ENCODE peak calls at places on chromosomes 2 and 18, in ten cellular contexts. R is T-helper 1 cell; X is adrenal gland; M is endothelial cell; S is NCI-H1105 treated with DMSO at 0.1 percent for 48 hours; B is T-helper 17 cell; Y is COR-L47; T is CD8-positive, alpha-beta memory T cell; F is NB4; L is HS-5. C is an unnamed sample.

GRCh38 chr2:19114754-19115231 is 243.6 kb downstream of the OSR1 start:
- DNase-seq in R (no peak), X (no peak), M (no peak), S (no peak), B (no peak), Y (no peak), T (no peak), F (no peak), L (no peak), C (no peak)

GRCh38 chr2:37920570-37920969 is 4.5 kb upstream of the RMDN2 start:
- DNase-seq in R (no peak), X (peak; percentile 57), M (no peak), S (no peak), B (no peak), Y (no peak), T (no peak), F (no peak), L (no peak), C (no peak)

GRCh38 chr2:209423562-209424541 is at the start of gene MAP2:
- DNase-seq in R (peak; percentile 18), X (peak; percentile 79), M (peak; percentile 92), S (peak; percentile 84), B (peak; percentile 12), Y (peak; percentile 80), T (peak; percentile 43), F (peak; percentile 76), L (peak; percentile 26), C (peak; percentile 82)

GRCh38 chr2:156437876-156438410 is 1.8 kb downstream of the GPD2 start:
- DNase-seq in R (no peak), X (no peak), M (no peak), S (no peak), B (no peak), Y (no peak), T (no peak), F (no peak), L (no peak), C (no peak)

GRCh38 chr2:44392338-44392943 is 30.7 kb downstream of the CAMKMT start:
- DNase-seq in R (peak; percentile 8), X (peak; percentile 19), M (peak; percentile 50), S (peak; percentile 51), B (no peak), Y (peak; percentile 62), T (peak; percentile 14), F (peak; percentile 55), L (peak; percentile 11), C (no peak)

GRCh38 chr2:113214141-113214540 is 40.4 kb downstream of the PSD4 start:
- DNase-seq in R (no peak), X (no peak), M (no peak), S (no peak), B (no peak), Y (no peak), T (no peak), F (no peak), L (no peak), C (no peak)

GRCh38 chr2:180222642-180223041 is 215.5 kb upstream of the CWC22 start:
- DNase-seq in R (no peak), X (no peak), M (no peak), S (peak; percentile 30), B (no peak), Y (no peak), T (no peak), F (no peak), L (peak; percentile 6), C (peak; percentile 2)

GRCh38 chr2:28343184-28343942 is 49.3 kb upstream of the FOSL2 start:
- DNase-seq in R (no peak), X (no peak), M (no peak), S (no peak), B (no peak), Y (no peak), T (no peak), F (peak; percentile 54), L (no peak), C (no peak)

GRCh38 chr2:181678744-181679543 is 1.4 kb downstream of the NEUROD1 start:
- DNase-seq in R (no peak), X (no peak), M (no peak), S (no peak), B (no peak), Y (no peak), T (no peak), F (no peak), L (no peak), C (no peak)

GRCh38 chr18:64380117-64380516 is 231.2 kb upstream of the LINC00305 start:
- DNase-seq in R (no peak), X (no peak), M (no peak), S (no peak), B (no peak), Y (no peak), T (no peak), F (no peak), L (no peak), C (no peak)

GRCh38 chr18:5894613-5895299 is 566 bp downstream of the TMEM200C start:
- DNase-seq in R (no peak), X (peak; percentile 33), M (peak; percentile 28), S (peak; percentile 15), B (no peak), Y (peak; percentile 43), T (no peak), F (no peak), L (no peak), C (no peak)

GRCh38 chr18:8416212-8417019 is 192.8 kb upstream of the RAB12 start:
- DNase-seq in R (no peak), X (no peak), M (peak; percentile 17), S (no peak), B (no peak), Y (no peak), T (no peak), F (no peak), L (no peak), C (no peak)

GRCh38 chr2:240440704-240441320 is 5.3 kb downstream of the GPC1 start:
- DNase-seq in R (no peak), X (no peak), M (no peak), S (no peak), B (no peak), Y (no peak), T (no peak), F (no peak), L (no peak), C (no peak)

GRCh38 chr18:79872423-79872822 is 74.7 kb downstream of the KCNG2 start:
- DNase-seq in R (no peak), X (no peak), M (no peak), S (no peak), B (no peak), Y (no peak), T (no peak), F (no peak), L (no peak), C (no peak)

GRCh38 chr18:9608728-9609127 is 5.6 kb downstream of the PPP4R1 start:
- DNase-seq in R (no peak), X (no peak), M (no peak), S (no peak), B (no peak), Y (no peak), T (no peak), F (no peak), L (no peak), C (no peak)

GRCh38 chr2:37026050-37026449 is 58.1 kb downstream of the HEATR5B start:
- DNase-seq in R (no peak), X (no peak), M (peak; percentile 8), S (no peak), B (no peak), Y (peak; percentile 23), T (no peak), F (peak; percentile 57), L (no peak), C (no peak)

GRCh38 chr2:70124983-70125480 is 37.8 kb downstream of the PCBP1 start:
- DNase-seq in R (peak; percentile 59), X (peak; percentile 72), M (peak; percentile 56), S (peak; percentile 58), B (peak; percentile 52), Y (peak; percentile 54), T (peak; percentile 76), F (peak; percentile 84), L (no peak), C (peak; percentile 41)

GRCh38 chr2:239800785-239801184 is 224.4 kb downstream of the NDUFA10 start:
- DNase-seq in R (no peak), X (no peak), M (no peak), S (no peak), B (no peak), Y (no peak), T (no peak), F (no peak), L (no peak), C (no peak)

GRCh38 chr2:172552547-172553291 is 3.2 kb upstream of the PDK1 start:
- DNase-seq in R (no peak), X (peak; percentile 43), M (no peak), S (no peak), B (no peak), Y (no peak), T (no peak), F (peak; percentile 50), L (no peak), C (no peak)

GRCh38 chr2:44772670-44773378 is 168.7 kb upstream of the SIX3 start:
- DNase-seq in R (no peak), X (no peak), M (no peak), S (peak; percentile 72), B (no peak), Y (peak; percentile 72), T (no peak), F (no peak), L (no peak), C (no peak)

GRCh38 chr2:25700221-25700660 is 26.9 kb upstream of the DTNB start:
- DNase-seq in R (no peak), X (peak; percentile 35), M (no peak), S (peak; percentile 53), B (no peak), Y (peak; percentile 45), T (peak; percentile 15), F (peak; percentile 60), L (peak; percentile 60), C (no peak)

GRCh38 chr2:17262854-17263253 is 255.4 kb downstream of the RAD51AP2 start:
- DNase-seq in R (no peak), X (no peak), M (no peak), S (no peak), B (no peak), Y (no peak), T (no peak), F (no peak), L (no peak), C (no peak)

GRCh38 chr2:100397117-100397860 is 20.2 kb downstream of the CHST10 start:
- DNase-seq in R (no peak), X (no peak), M (no peak), S (no peak), B (no peak), Y (no peak), T (no peak), F (no peak), L (no peak), C (no peak)

GRCh38 chr18:34834897-34835296 is 124.8 kb downstream of the DTNA start:
- DNase-seq in R (no peak), X (no peak), M (no peak), S (no peak), B (no peak), Y (no peak), T (no peak), F (no peak), L (no peak), C (no peak)

GRCh38 chr2:236945431-236946016 is 140.2 kb upstream of the COPS8 start:
- DNase-seq in R (no peak), X (no peak), M (no peak), S (no peak), B (no peak), Y (no peak), T (no peak), F (no peak), L (no peak), C (no peak)

GRCh38 chr2:207338220-207338607 is 172.5 kb upstream of the KLF7 start:
- DNase-seq in R (no peak), X (no peak), M (no peak), S (no peak), B (no peak), Y (no peak), T (no peak), F (no peak), L (no peak), C (no peak)

GRCh38 chr18:61448316-61448715 is 115.1 kb downstream of the CDH20 start:
- DNase-seq in R (no peak), X (no peak), M (no peak), S (no peak), B (no peak), Y (no peak), T (no peak), F (no peak), L (no peak), C (no peak)

GRCh38 chr18:24656571-24656971 is 196.1 kb downstream of the HRH4 start:
- DNase-seq in R (no peak), X (no peak), M (no peak), S (peak; percentile 92), B (no peak), Y (peak; percentile 34), T (no peak), F (peak; percentile 63), L (no peak), C (no peak)

C was measured in anterior cingulate cortex.